ENCODE peak calls at places on chromosomes 5 and 9, in seven cellular contexts. One of them, this sample, is unnamed.
A peak's percentile ranks its signal among the peaks of the same experiment; 100 is the strongest.

GRCh38 chr5:24208540-24209141 is 436.1 kb downstream of the CDH10 start:
- DNase-seq in tibial nerve: no peak
- DNase-seq in OCI-LY7: no peak
- DNase-seq in uterus: no peak
- DNase-seq in pancreas: no peak
- DNase-seq in upper lobe of right lung: no peak
- DNase-seq in right lobe of liver: no peak
- DNase-seq in this sample: no peak

GRCh38 chr9:130423272-130423671 is 21.5 kb upstream of the ASS1 start:
- DNase-seq in OCI-LY7: no peak
- DNase-seq in pancreas: no peak
- DNase-seq in uterus: no peak
- DNase-seq in upper lobe of right lung: no peak
- DNase-seq in right lobe of liver: no peak
- DNase-seq in tibial nerve: no peak
- DNase-seq in this sample: no peak

GRCh38 chr5:59390074-59390659 is 503.4 kb downstream of the PDE4D start:
- DNase-seq in OCI-LY7: peak; percentile 50
- DNase-seq in pancreas: no peak
- DNase-seq in tibial nerve: no peak
- DNase-seq in right lobe of liver: no peak
- DNase-seq in uterus: peak; percentile 16
- DNase-seq in upper lobe of right lung: no peak
- DNase-seq in this sample: no peak

GRCh38 chr9:68974431-68974830 is 39.5 kb downstream of the PRKACG start:
- DNase-seq in OCI-LY7: no peak
- DNase-seq in right lobe of liver: no peak
- DNase-seq in pancreas: no peak
- DNase-seq in tibial nerve: no peak
- DNase-seq in uterus: no peak
- DNase-seq in upper lobe of right lung: no peak
- DNase-seq in this sample: no peak

GRCh38 chr5:86684222-86684621 is 66.5 kb downstream of the COX7C start:
- DNase-seq in right lobe of liver: no peak
- DNase-seq in tibial nerve: no peak
- DNase-seq in pancreas: no peak
- DNase-seq in upper lobe of right lung: no peak
- DNase-seq in OCI-LY7: no peak
- DNase-seq in uterus: no peak
- DNase-seq in this sample: no peak

GRCh38 chr5:178115835-178116405 is 2.6 kb downstream of the N4BP3 start:
- DNase-seq in upper lobe of right lung: no peak
- DNase-seq in right lobe of liver: no peak
- DNase-seq in OCI-LY7: peak; percentile 21
- DNase-seq in uterus: no peak
- DNase-seq in pancreas: no peak
- DNase-seq in tibial nerve: no peak
- DNase-seq in this sample: no peak

GRCh38 chr5:38845555-38846378 is at the start of gene OSMR:
- DNase-seq in uterus: peak; percentile 96
- DNase-seq in OCI-LY7: no peak
- DNase-seq in pancreas: peak; percentile 90
- DNase-seq in tibial nerve: peak; percentile 77
- DNase-seq in right lobe of liver: peak; percentile 88
- DNase-seq in upper lobe of right lung: peak; percentile 97
- DNase-seq in this sample: peak; percentile 97

GRCh38 chr5:95284512-95285405 is at the start of gene MCTP1:
- DNase-seq in upper lobe of right lung: peak; percentile 70
- DNase-seq in tibial nerve: no peak
- DNase-seq in uterus: no peak
- DNase-seq in OCI-LY7: no peak
- DNase-seq in pancreas: peak; percentile 25
- DNase-seq in right lobe of liver: no peak
- DNase-seq in this sample: no peak

GRCh38 chr5:157977957-157978505 is 119.1 kb upstream of the CLINT1 start:
- DNase-seq in OCI-LY7: no peak
- DNase-seq in pancreas: no peak
- DNase-seq in tibial nerve: no peak
- DNase-seq in upper lobe of right lung: no peak
- DNase-seq in right lobe of liver: no peak
- DNase-seq in uterus: no peak
- DNase-seq in this sample: no peak

GRCh38 chr9:114521846-114522245 is 16.6 kb upstream of the WHRN start:
- DNase-seq in pancreas: no peak
- DNase-seq in right lobe of liver: no peak
- DNase-seq in tibial nerve: no peak
- DNase-seq in uterus: no peak
- DNase-seq in OCI-LY7: no peak
- DNase-seq in upper lobe of right lung: no peak
- DNase-seq in this sample: no peak

GRCh38 chr9:130042406-130042930 is 521 bp downstream of the FNBP1 start:
- DNase-seq in tibial nerve: no peak
- DNase-seq in pancreas: peak; percentile 15
- DNase-seq in uterus: no peak
- DNase-seq in upper lobe of right lung: peak; percentile 76
- DNase-seq in right lobe of liver: peak; percentile 60
- DNase-seq in OCI-LY7: peak; percentile 42
- DNase-seq in this sample: no peak

GRCh38 chr9:113675475-113675941 is 200.6 kb upstream of the ZNF618 start:
- DNase-seq in upper lobe of right lung: no peak
- DNase-seq in uterus: peak; percentile 52
- DNase-seq in OCI-LY7: no peak
- DNase-seq in tibial nerve: peak; percentile 23
- DNase-seq in pancreas: peak; percentile 24
- DNase-seq in right lobe of liver: no peak
- DNase-seq in this sample: peak; percentile 91

GRCh38 chr5:137272831-137273230 is 226.3 kb downstream of the SPOCK1 start:
- DNase-seq in tibial nerve: no peak
- DNase-seq in uterus: no peak
- DNase-seq in OCI-LY7: no peak
- DNase-seq in pancreas: no peak
- DNase-seq in upper lobe of right lung: no peak
- DNase-seq in right lobe of liver: no peak
- DNase-seq in this sample: no peak

GRCh38 chr9:137632432-137633161 is 13.8 kb downstream of the EHMT1 start:
- DNase-seq in OCI-LY7: no peak
- DNase-seq in tibial nerve: no peak
- DNase-seq in right lobe of liver: no peak
- DNase-seq in upper lobe of right lung: no peak
- DNase-seq in pancreas: no peak
- DNase-seq in uterus: no peak
- DNase-seq in this sample: no peak

GRCh38 chr5:113788141-113788540 is 274.6 kb downstream of the YTHDC2 start:
- DNase-seq in tibial nerve: no peak
- DNase-seq in pancreas: no peak
- DNase-seq in upper lobe of right lung: no peak
- DNase-seq in right lobe of liver: no peak
- DNase-seq in uterus: no peak
- DNase-seq in OCI-LY7: no peak
- DNase-seq in this sample: no peak

GRCh38 chr5:151675956-151676712 is 10.6 kb downstream of the SPARC start:
- DNase-seq in tibial nerve: no peak
- DNase-seq in right lobe of liver: no peak
- DNase-seq in pancreas: no peak
- DNase-seq in upper lobe of right lung: no peak
- DNase-seq in OCI-LY7: no peak
- DNase-seq in uterus: no peak
- DNase-seq in this sample: no peak

GRCh38 chr5:151671979-151672378 is 14.7 kb downstream of the SPARC start:
- DNase-seq in right lobe of liver: no peak
- DNase-seq in OCI-LY7: no peak
- DNase-seq in uterus: peak; percentile 76
- DNase-seq in tibial nerve: no peak
- DNase-seq in upper lobe of right lung: no peak
- DNase-seq in pancreas: no peak
- DNase-seq in this sample: no peak

GRCh38 chr5:151675225-151675955 is 11.3 kb downstream of the SPARC start:
- DNase-seq in OCI-LY7: no peak
- DNase-seq in pancreas: no peak
- DNase-seq in upper lobe of right lung: no peak
- DNase-seq in tibial nerve: no peak
- DNase-seq in uterus: no peak
- DNase-seq in right lobe of liver: no peak
- DNase-seq in this sample: no peak

GRCh38 chr5:151670953-151671636 is 15.6 kb downstream of the SPARC start:
- DNase-seq in upper lobe of right lung: no peak
- DNase-seq in uterus: peak; percentile 65
- DNase-seq in tibial nerve: no peak
- DNase-seq in pancreas: no peak
- DNase-seq in OCI-LY7: no peak
- DNase-seq in right lobe of liver: no peak
- DNase-seq in this sample: no peak

GRCh38 chr5:151673421-151673820 is 13.3 kb downstream of the SPARC start:
- DNase-seq in uterus: no peak
- DNase-seq in pancreas: no peak
- DNase-seq in OCI-LY7: no peak
- DNase-seq in upper lobe of right lung: no peak
- DNase-seq in right lobe of liver: no peak
- DNase-seq in tibial nerve: no peak
- DNase-seq in this sample: no peak
- TF ChIP-seq CTCF in uterus: no peak
- TF ChIP-seq CTCF in pancreas: no peak
- TF ChIP-seq CTCF in OCI-LY7: no peak
- TF ChIP-seq CTCF in upper lobe of right lung: no peak
- TF ChIP-seq CTCF in right lobe of liver: no peak
- TF ChIP-seq CTCF in tibial nerve: no peak
- TF ChIP-seq CTCF in this sample: no peak

DNA sequence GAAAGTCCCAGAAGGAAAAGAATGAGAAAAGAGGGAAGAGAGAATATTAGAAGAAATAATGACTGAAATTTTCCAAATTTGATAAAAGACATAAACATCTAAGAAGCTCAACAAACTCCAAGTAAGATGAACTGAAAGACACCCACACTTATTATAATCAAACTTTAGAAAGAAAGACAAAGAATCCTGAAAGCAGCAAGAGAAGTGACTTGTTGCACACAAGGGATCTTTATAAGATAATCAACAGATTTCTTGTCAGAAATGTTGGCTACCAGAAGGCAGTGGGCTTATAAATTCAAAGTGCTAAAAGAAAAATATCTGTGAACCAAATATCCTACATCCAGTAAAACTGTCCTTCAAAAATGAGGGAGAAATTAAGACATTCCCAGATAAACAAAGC is 49.0 kb upstream of the FNIP1 start:
- DNase-seq in uterus: no peak
- DNase-seq in pancreas: no peak
- DNase-seq in right lobe of liver: no peak
- DNase-seq in tibial nerve: no peak
- DNase-seq in OCI-LY7: no peak
- DNase-seq in upper lobe of right lung: no peak
- DNase-seq in this sample: no peak
- H3K9me3 ChIP-seq in uterus: no peaks in the 10 kb centered on the region
- H3K9me3 ChIP-seq in pancreas: no peaks in the 10 kb centered on the region
- H3K9me3 ChIP-seq in right lobe of liver: no peaks in the 10 kb centered on the region
- H3K9me3 ChIP-seq in tibial nerve: no peaks in the 10 kb centered on the region
- H3K9me3 ChIP-seq in OCI-LY7: peaks cover 22% of the 10 kb centered on the region
- H3K9me3 ChIP-seq in upper lobe of right lung: peaks cover 12% of the 10 kb centered on the region
- H3K9me3 ChIP-seq in this sample: peaks cover 5% of the 10 kb centered on the region

GRCh38 chr9:92196909-92197308 is 81.7 kb upstream of the SPTLC1 start:
- DNase-seq in OCI-LY7: no peak
- DNase-seq in pancreas: no peak
- DNase-seq in upper lobe of right lung: no peak
- DNase-seq in right lobe of liver: no peak
- DNase-seq in uterus: no peak
- DNase-seq in tibial nerve: no peak
- DNase-seq in this sample: no peak
- H3K27ac ChIP-seq in OCI-LY7: no peak overlapping the region
- H3K27ac ChIP-seq in pancreas: no peak overlapping the region
- H3K27ac ChIP-seq in upper lobe of right lung: no peak overlapping the region
- H3K27ac ChIP-seq in right lobe of liver: no peak overlapping the region
- H3K27ac ChIP-seq in uterus: no peak overlapping the region
- H3K27ac ChIP-seq in tibial nerve: no peak overlapping the region
- H3K27ac ChIP-seq in this sample: no peak overlapping the region

GRCh38 chr5:105773241-105773640 is 1897.5 kb downstream of the EFNA5 start:
- DNase-seq in upper lobe of right lung: no peak
- DNase-seq in pancreas: no peak
- DNase-seq in right lobe of liver: no peak
- DNase-seq in OCI-LY7: no peak
- DNase-seq in tibial nerve: no peak
- DNase-seq in uterus: no peak
- DNase-seq in this sample: no peak
- TF ChIP-seq CTCF in upper lobe of right lung: no peak
- TF ChIP-seq CTCF in pancreas: no peak
- TF ChIP-seq CTCF in right lobe of liver: no peak
- TF ChIP-seq CTCF in OCI-LY7: no peak
- TF ChIP-seq CTCF in tibial nerve: no peak
- TF ChIP-seq CTCF in uterus: no peak
- TF ChIP-seq CTCF in this sample: no peak

This sample was measured in AG04450.